ENCODE peak calls at places on chromosome X, in ten cellular contexts. P is WERI-Rb-1, U is AG04450, M is DND-41, O is lower lobe of right lung, N is fibroblast of mammary gland, L is choroid plexus epithelial cell, Z is WTC11, V is BJ, A is cardiac fibroblast. I is an unnamed sample.

GRCh38 chrX:25427873-25428555 is 412.2 kb upstream of the ARX start:
- DNase-seq in P (peak; percentile 48), U (no peak), M (no peak), O (no peak), N (no peak), L (no peak), Z (peak; percentile 67), V (no peak), A (no peak), I (peak; percentile 47)

GRCh38 chrX:11532291-11533075 is 133.2 kb downstream of the ARHGAP6 start:
- DNase-seq in P (no peak), U (no peak), M (no peak), O (no peak), N (no peak), L (peak; percentile 26), Z (peak; percentile 8), V (no peak), A (peak; percentile 29), I (no peak)

GRCh38 chrX:12701625-12702024 is 89.6 kb upstream of the PRPS2 start:
- DNase-seq in P (peak; percentile 54), U (peak; percentile 52), M (peak; percentile 9), O (peak; percentile 54), N (peak; percentile 71), L (peak; percentile 57), Z (peak; percentile 58), V (peak; percentile 1), A (peak; percentile 77), I (no peak)

GRCh38 chrX:129759576-129760061 is 20.1 kb upstream of the SASH3 start:
- DNase-seq in P (no peak), U (peak; percentile 51), M (peak; percentile 74), O (peak; percentile 60), N (peak; percentile 84), L (peak; percentile 91), Z (no peak), V (peak; percentile 21), A (peak; percentile 86), I (no peak)

GRCh38 chrX:100376581-100376980 is 33.5 kb downstream of the PCDH19 start:
- DNase-seq in P (no peak), U (no peak), M (no peak), O (no peak), N (peak; percentile 49), L (peak; percentile 28), Z (no peak), V (peak; percentile 15), A (peak; percentile 5), I (no peak)

GRCh38 chrX:37470711-37471110 is 100.8 kb upstream of the LANCL3 start:
- DNase-seq in P (no peak), U (no peak), M (no peak), O (no peak), N (no peak), L (no peak), Z (no peak), V (no peak), A (no peak), I (no peak)

GRCh38 chrX:39144965-39145364 is 343.7 kb downstream of the MID1IP1 start:
- DNase-seq in P (no peak), U (no peak), M (no peak), O (peak; percentile 44), N (peak; percentile 17), L (no peak), Z (no peak), V (no peak), A (no peak), I (no peak)

GRCh38 chrX:7102119-7102518 is 45.4 kb upstream of the STS start:
- DNase-seq in P (no peak), U (no peak), M (no peak), O (no peak), N (no peak), L (no peak), Z (no peak), V (no peak), A (no peak), I (no peak)

GRCh38 chrX:37378399-37378798 is 29.2 kb downstream of the PRRG1 start:
- DNase-seq in P (no peak), U (no peak), M (no peak), O (no peak), N (peak; percentile 79), L (peak; percentile 42), Z (no peak), V (no peak), A (peak; percentile 50), I (no peak)

GRCh38 chrX:72308566-72309296 is 3.0 kb upstream of the CITED1 start:
- DNase-seq in P (peak; percentile 94), U (peak; percentile 13), M (no peak), O (peak; percentile 53), N (peak; percentile 57), L (peak; percentile 73), Z (peak; percentile 80), V (no peak), A (peak; percentile 73), I (no peak)

GRCh38 chrX:104253567-104254441 is 929 bp downstream of the ESX1 start:
- DNase-seq in P (no peak), U (no peak), M (no peak), O (no peak), N (no peak), L (no peak), Z (peak; percentile 48), V (no peak), A (no peak), I (no peak)

GRCh38 chrX:39757971-39758370 is 339.8 kb downstream of the BCOR start:
- DNase-seq in P (no peak), U (no peak), M (no peak), O (no peak), N (peak; percentile 55), L (peak; percentile 33), Z (no peak), V (no peak), A (peak; percentile 82), I (no peak)

GRCh38 chrX:107542500-107542899 is 85.8 kb upstream of the PRPS1 start:
- DNase-seq in P (peak; percentile 17), U (no peak), M (no peak), O (no peak), N (peak; percentile 18), L (peak; percentile 46), Z (peak; percentile 14), V (no peak), A (no peak), I (no peak)
- TF ChIP-seq CTCF in P (peak; percentile 28), U (peak; percentile 31), M (no peak), O (no peak), N (peak; percentile 17), L (peak; percentile 42), Z (no peak), V (no peak), A (peak; percentile 8), I (peak; percentile 37)

DNA sequence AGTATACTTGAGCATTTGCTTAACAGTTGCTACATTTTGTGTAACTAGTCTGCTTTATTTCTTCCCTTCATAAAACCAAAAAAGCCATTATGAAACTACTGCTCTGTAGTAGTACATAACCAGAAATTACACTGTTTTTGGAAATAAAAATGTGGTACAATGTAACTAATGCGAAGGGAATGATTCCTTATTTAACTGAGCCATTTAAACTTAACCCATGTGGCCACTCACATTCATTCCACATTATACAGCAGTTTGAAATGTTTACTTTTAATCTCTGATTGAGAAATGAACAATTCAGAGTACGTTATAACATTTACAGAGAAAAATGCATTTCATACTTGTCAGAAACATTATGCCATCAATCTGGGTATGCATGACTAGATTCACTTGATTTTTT is 94.2 kb downstream of the NYX start:
- DNase-seq in P (no peak), U (no peak), M (no peak), O (no peak), N (no peak), L (no peak), Z (no peak), V (no peak), A (no peak), I (no peak)
- TF ChIP-seq CTCF in P (no peak), U (no peak), M (no peak), O (no peak), N (no peak), L (no peak), Z (no peak), V (no peak), A (no peak), I (no peak)

GRCh38 chrX:14694631-14695030 is 165.3 kb downstream of the GLRA2 start:
- DNase-seq in P (no peak), U (no peak), M (no peak), O (no peak), N (peak; percentile 62), L (peak; percentile 45), Z (no peak), V (peak; percentile 26), A (no peak), I (no peak)

GRCh38 chrX:14700982-14701381 is 171.6 kb downstream of the GLRA2 start:
- DNase-seq in P (no peak), U (no peak), M (no peak), O (no peak), N (no peak), L (no peak), Z (no peak), V (no peak), A (no peak), I (no peak)

GRCh38 chrX:14702145-14702544 is 170.7 kb downstream of the FANCB start:
- DNase-seq in P (no peak), U (no peak), M (no peak), O (no peak), N (no peak), L (no peak), Z (no peak), V (no peak), A (no peak), I (no peak)

GRCh38 chrX:14698770-14699169 is 169.4 kb downstream of the GLRA2 start:
- DNase-seq in P (no peak), U (no peak), M (no peak), O (no peak), N (no peak), L (no peak), Z (no peak), V (no peak), A (no peak), I (no peak)

DNA sequence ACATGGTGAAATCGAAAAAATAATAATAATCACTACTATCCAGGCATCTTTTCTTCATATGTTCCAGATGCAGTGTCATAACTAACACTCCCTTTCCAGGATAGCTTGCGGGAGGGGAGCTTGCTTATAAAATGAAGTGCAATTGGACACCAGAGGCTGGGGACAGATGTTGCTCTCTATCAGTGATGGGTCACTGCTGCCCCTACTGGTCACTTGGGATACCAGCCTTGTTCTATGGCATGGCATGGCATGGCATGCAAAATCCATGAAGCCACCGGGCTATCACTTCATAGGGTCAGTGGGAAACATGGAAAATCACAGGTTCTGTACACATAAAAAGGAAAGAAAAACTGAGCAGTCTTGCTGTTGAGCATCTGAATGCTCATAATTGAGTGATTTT is 168.1 kb downstream of the GLRA2 start:
- DNase-seq in P (peak; percentile 42), U (no peak), M (peak; percentile 13), O (no peak), N (peak; percentile 25), L (peak; percentile 30), Z (peak; percentile 62), V (no peak), A (peak; percentile 8), I (no peak)
- TF ChIP-seq CTCF in P (peak; percentile 82), U (peak; percentile 48), M (peak; percentile 52), O (peak; percentile 46), N (peak; percentile 62), L (peak; percentile 69), Z (no peak), V (peak; percentile 36), A (peak; percentile 43), I (peak; percentile 70)

GRCh38 chrX:70621743-70622142 is 177.1 kb downstream of the DLG3 start:
- DNase-seq in P (no peak), U (no peak), M (no peak), O (no peak), N (no peak), L (no peak), Z (no peak), V (no peak), A (no peak), I (no peak)
- TF ChIP-seq CTCF in P (no peak), U (no peak), M (no peak), O (no peak), N (no peak), L (no peak), Z (no peak), V (no peak), A (no peak), I (no peak)

GRCh38 chrX:8820910-8821527 is 19.8 kb upstream of the FAM9A start:
- DNase-seq in P (peak; percentile 33), U (no peak), M (no peak), O (no peak), N (peak; percentile 3), L (peak; percentile 63), Z (peak; percentile 58), V (no peak), A (peak; percentile 36), I (no peak)
- TF ChIP-seq CTCF in P (peak; percentile 13), U (no peak), M (no peak), O (no peak), N (no peak), L (peak; percentile 47), Z (no peak), V (peak; percentile 3), A (no peak), I (peak; percentile 33)

I was measured in chondrocyte.